ENCODE peak calls at places on chromosomes 3 and 15, in seven cellular contexts. G is cardiac fibroblast, Y is GM12864, K is adrenal gland, E is foreskin keratinocyte, A is natural killer cell, Z is HFFc6. N is an unnamed sample.
A peak's percentile ranks its signal among the peaks of the same experiment; 100 is the strongest.

GRCh38 chr15:65089206-65089824 is 12.8 kb downstream of the KBTBD13 start:
- DNase-seq in G (no peak), Y (no peak), K (peak; percentile 76), E (no peak), A (no peak), Z (no peak), N (no peak)

GRCh38 chr3:139970526-139970925 is 35.5 kb downstream of the CLSTN2 start:
- DNase-seq in G (no peak), Y (no peak), K (no peak), E (no peak), A (no peak), Z (no peak), N (no peak)

GRCh38 chr15:95644476-95644875 is 686.0 kb upstream of the NR2F2 start:
- DNase-seq in G (peak; percentile 18), Y (no peak), K (no peak), E (no peak), A (no peak), Z (peak; percentile 4), N (no peak)

GRCh38 chr15:96147267-96147666 is 183.2 kb upstream of the NR2F2 start:
- DNase-seq in G (no peak), Y (no peak), K (no peak), E (no peak), A (no peak), Z (no peak), N (no peak)

GRCh38 chr15:78418239-78418638 is 19.8 kb upstream of the IREB2 start:
- DNase-seq in G (peak; percentile 42), Y (no peak), K (no peak), E (no peak), A (no peak), Z (no peak), N (no peak)

GRCh38 chr15:65066635-65067333 is 1.0 kb downstream of the RASL12 start:
- DNase-seq in G (no peak), Y (no peak), K (no peak), E (no peak), A (no peak), Z (no peak), N (no peak)

GRCh38 chr3:127753338-127753737 is 69.0 kb downstream of the MGLL start:
- DNase-seq in G (no peak), Y (no peak), K (no peak), E (no peak), A (no peak), Z (no peak), N (no peak)

GRCh38 chr3:138389841-138390581 is 41.6 kb downstream of the MRAS start:
- DNase-seq in G (peak; percentile 94), Y (no peak), K (peak; percentile 91), E (peak; percentile 94), A (no peak), Z (peak; percentile 91), N (no peak)

GRCh38 chr15:97979131-97979502 is 18.6 kb downstream of the ARRDC4 start:
- DNase-seq in G (no peak), Y (no peak), K (no peak), E (no peak), A (no peak), Z (no peak), N (no peak)

GRCh38 chr3:117439812-117440211 is 730.2 kb downstream of the TUSC7 start:
- DNase-seq in G (peak; percentile 13), Y (no peak), K (peak; percentile 59), E (no peak), A (no peak), Z (no peak), N (no peak)

GRCh38 chr3:27570421-27571106 is 86.4 kb upstream of the SLC4A7 start:
- DNase-seq in G (no peak), Y (no peak), K (no peak), E (no peak), A (no peak), Z (no peak), N (no peak)

GRCh38 chr15:44529864-44530604 is 6.9 kb upstream of the EIF3J start:
- DNase-seq in G (no peak), Y (no peak), K (peak; percentile 45), E (no peak), A (no peak), Z (no peak), N (no peak)

GRCh38 chr3:125110016-125110875 is 54.4 kb upstream of the HEG1 start:
- DNase-seq in G (peak; percentile 93), Y (no peak), K (no peak), E (peak; percentile 64), A (no peak), Z (peak; percentile 90), N (no peak)

GRCh38 chr3:71599416-71599815 is 15.9 kb upstream of the FOXP1 start:
- DNase-seq in G (peak; percentile 48), Y (no peak), K (no peak), E (no peak), A (no peak), Z (peak; percentile 12), N (no peak)

GRCh38 chr15:33098082-33099058 is 96.1 kb downstream of the FMN1 start:
- DNase-seq in G (peak; percentile 86), Y (no peak), K (no peak), E (peak; percentile 72), A (no peak), Z (peak; percentile 80), N (no peak)

GRCh38 chr15:43133429-43134156 is at the start of gene TMEM62:
- DNase-seq in G (peak; percentile 57), Y (peak; percentile 74), K (peak; percentile 95), E (peak; percentile 35), A (peak; percentile 72), Z (peak; percentile 39), N (peak; percentile 69)

GRCh38 chr3:114108137-114108536 is 51.6 kb downstream of the QTRT2 start:
- DNase-seq in G (no peak), Y (no peak), K (no peak), E (no peak), A (no peak), Z (no peak), N (no peak)

GRCh38 chr3:42682301-42683070 is 2.9 kb upstream of the KLHL40 start:
- DNase-seq in G (no peak), Y (no peak), K (no peak), E (no peak), A (no peak), Z (no peak), N (no peak)

GRCh38 chr15:53758412-53758811 is 1.1 kb downstream of the WDR72 start:
- DNase-seq in G (no peak), Y (no peak), K (no peak), E (no peak), A (no peak), Z (no peak), N (no peak)

GRCh38 chr3:152466784-152467183 is 198.1 kb downstream of the MBNL1 start:
- DNase-seq in G (peak; percentile 87), Y (no peak), K (no peak), E (no peak), A (no peak), Z (peak; percentile 65), N (no peak)

GRCh38 chr15:60932051-60932915 is 296.8 kb downstream of the RORA start:
- DNase-seq in G (peak; percentile 80), Y (no peak), K (peak; percentile 96), E (peak; percentile 84), A (no peak), Z (peak; percentile 48), N (no peak)

GRCh38 chr15:41424809-41425208 is 7.9 kb downstream of the RTF1 start:
- DNase-seq in G (no peak), Y (no peak), K (no peak), E (no peak), A (no peak), Z (no peak), N (no peak)

GRCh38 chr15:82850731-82851130 is 41.3 kb downstream of the WHAMM start:
- DNase-seq in G (no peak), Y (no peak), K (peak; percentile 72), E (no peak), A (no peak), Z (no peak), N (no peak)

GRCh38 chr15:48876057-48876456 is 1.9 kb upstream of the EID1 start:
- DNase-seq in G (no peak), Y (no peak), K (no peak), E (no peak), A (no peak), Z (no peak), N (no peak)

GRCh38 chr3:62527484-62527883 is 154.1 kb upstream of the FEZF2 start:
- DNase-seq in G (no peak), Y (no peak), K (peak; percentile 53), E (no peak), A (no peak), Z (peak; percentile 15), N (no peak)

GRCh38 chr3:160372780-160373179 is 26.2 kb downstream of the IFT80 start:
- DNase-seq in G (peak; percentile 71), Y (no peak), K (no peak), E (no peak), A (no peak), Z (peak; percentile 68), N (no peak)

GRCh38 chr15:80419546-80419945 is 15.4 kb downstream of the ARNT2 start:
- DNase-seq in G (no peak), Y (no peak), K (no peak), E (no peak), A (no peak), Z (no peak), N (no peak)

GRCh38 chr15:80420658-80421057 is 16.5 kb downstream of the ARNT2 start:
- DNase-seq in G (no peak), Y (no peak), K (no peak), E (no peak), A (no peak), Z (no peak), N (no peak)

GRCh38 chr15:80415331-80415730 is 11.1 kb downstream of the ARNT2 start:
- DNase-seq in G (no peak), Y (no peak), K (no peak), E (no peak), A (no peak), Z (no peak), N (no peak)

GRCh38 chr15:80416702-80417101 is 12.5 kb downstream of the ARNT2 start:
- DNase-seq in G (no peak), Y (no peak), K (no peak), E (no peak), A (no peak), Z (no peak), N (no peak)

GRCh38 chr15:80418892-80419537 is 14.8 kb downstream of the ARNT2 start:
- DNase-seq in G (peak; percentile 67), Y (peak; percentile 8), K (peak; percentile 59), E (no peak), A (no peak), Z (peak; percentile 31), N (no peak)
- TF ChIP-seq CTCF in G (peak; percentile 80), Y (peak; percentile 80), K (peak; percentile 29), E (peak; percentile 72), A (no peak), Z (peak; percentile 85), N (peak; percentile 66)

GRCh38 chr3:52291508-52292181 is 4.0 kb downstream of the GLYCTK start:
- DNase-seq in G (no peak), Y (no peak), K (no peak), E (no peak), A (peak; percentile 40), Z (no peak), N (no peak)
- TF ChIP-seq CTCF in G (peak; percentile 38), Y (peak; percentile 61), K (peak; percentile 29), E (peak; percentile 67), A (peak; percentile 56), Z (peak; percentile 78), N (peak; percentile 63)

GRCh38 chr15:89330881-89331595 is 3.6 kb downstream of the POLG start:
- DNase-seq in G (no peak), Y (no peak), K (no peak), E (no peak), A (no peak), Z (no peak), N (no peak)
- TF ChIP-seq CTCF in G (no peak), Y (no peak), K (no peak), E (no peak), A (no peak), Z (no peak), N (no peak)

GRCh38 chr3:149770246-149770645 is 18.0 kb upstream of the COMMD2 start:
- DNase-seq in G (no peak), Y (no peak), K (no peak), E (no peak), A (no peak), Z (no peak), N (no peak)
- TF ChIP-seq CTCF in G (peak; percentile 3), Y (peak; percentile 38), K (no peak), E (peak; percentile 12), A (no peak), Z (peak; percentile 42), N (no peak)

N was measured in progenitor cell of endocrine pancreas.